ENCODE peak calls at places on chromosomes 7 and 10, in ten cellular contexts. Y is endothelial cell of umbilical vein, R is heart left ventricle, A is GM12891, O is IMR-90, S is A549, V is uterus, W is HepG2, T is right lobe of liver, Q is adrenal gland. X is an unnamed sample.

GRCh38 chr7:7228472-7228871 is 46.1 kb downstream of the C1GALT1 start:
- DNase-seq in O (peak; percentile 41), V (no peak), Y (no peak), W (no peak), R (no peak), A (no peak), S (no peak), T (no peak), Q (no peak), X (no peak)

GRCh38 chr10:48440771-48441170 is 134.3 kb downstream of the MAPK8 start:
- DNase-seq in Q (no peak), T (no peak), W (no peak), O (no peak), S (no peak), Y (no peak), V (no peak), R (no peak), A (no peak), X (no peak)

GRCh38 chr10:6578221-6579192 is 1.6 kb downstream of the PRKCQ start:
- DNase-seq in Y (no peak), W (no peak), Q (no peak), R (no peak), T (no peak), V (no peak), S (no peak), A (no peak), O (no peak), X (peak; percentile 24)

GRCh38 chr7:25720427-25720826 is 431.6 kb upstream of the NFE2L3 start:
- DNase-seq in W (no peak), O (peak; percentile 2), S (peak; percentile 17), A (peak; percentile 10), Y (peak; percentile 37), V (no peak), T (no peak), Q (no peak), R (no peak), X (no peak)

GRCh38 chr10:26890956-26891355 is 30.2 kb upstream of the ABI1 start:
- DNase-seq in O (peak; percentile 66), A (peak; percentile 16), W (peak; percentile 72), Q (peak; percentile 43), R (no peak), T (no peak), Y (peak; percentile 66), S (no peak), V (no peak), X (peak; percentile 64)

GRCh38 chr7:151431768-151432311 is 8.1 kb downstream of the CRYGN start:
- DNase-seq in O (no peak), T (no peak), Q (no peak), V (no peak), W (no peak), Y (no peak), S (no peak), R (no peak), A (no peak), X (no peak)

GRCh38 chr7:136956232-136956631 is 87.8 kb downstream of the CHRM2 start:
- DNase-seq in S (no peak), T (no peak), A (no peak), R (no peak), W (no peak), V (no peak), Y (no peak), O (peak; percentile 87), Q (no peak), X (no peak)

GRCh38 chr7:44279731-44280505 is 45.5 kb downstream of the CAMK2B start:
- DNase-seq in R (no peak), Y (no peak), A (no peak), T (peak; percentile 37), S (no peak), V (peak; percentile 5), Q (peak; percentile 2), O (no peak), W (no peak), X (no peak)

GRCh38 chr7:106681815-106682495 is 21.0 kb upstream of the CCDC71L start:
- DNase-seq in Q (no peak), S (peak; percentile 13), Y (peak; percentile 95), A (no peak), T (no peak), O (peak; percentile 70), R (no peak), V (no peak), W (no peak), X (no peak)

GRCh38 chr10:62057359-62057758 is 155.9 kb downstream of the ARID5B start:
- DNase-seq in S (no peak), W (no peak), V (no peak), R (no peak), T (no peak), O (no peak), Q (no peak), A (no peak), Y (no peak), X (peak; percentile 5)
- TF ChIP-seq POLR2A in S (no peak), W (no peak), V (peak; percentile 1), R (peak; percentile 13), T (no peak), O (no peak), Q (no peak), A (no peak), Y (no peak), X (no peak)

DNA sequence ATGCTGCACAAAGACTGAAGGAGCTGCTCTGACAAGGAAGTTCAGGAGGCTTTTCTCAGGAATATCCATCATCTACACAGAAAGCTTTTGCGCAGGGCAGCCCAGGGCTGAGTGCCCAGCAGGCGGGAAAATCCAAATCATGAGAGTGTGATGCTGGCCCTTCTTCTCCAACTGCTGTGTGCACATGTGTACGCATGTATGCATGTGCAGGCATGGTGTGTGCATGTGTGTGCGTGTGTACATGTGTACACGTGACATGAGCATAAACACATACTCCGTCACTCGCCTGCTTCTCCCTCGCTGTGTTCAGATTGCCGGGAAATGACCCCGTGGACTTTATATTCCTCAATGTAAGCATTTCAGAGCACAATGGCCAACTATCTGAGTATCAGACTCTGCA is 85.1 kb downstream of the PRPF18 start:
- DNase-seq in A (no peak), Y (no peak), S (no peak), Q (no peak), O (no peak), T (no peak), V (no peak), R (no peak), W (no peak), X (no peak)
- TF ChIP-seq POLR2A in A (no peak), Y (no peak), S (no peak), Q (no peak), O (no peak), T (no peak), V (no peak), R (no peak), W (no peak), X (no peak)

DNA sequence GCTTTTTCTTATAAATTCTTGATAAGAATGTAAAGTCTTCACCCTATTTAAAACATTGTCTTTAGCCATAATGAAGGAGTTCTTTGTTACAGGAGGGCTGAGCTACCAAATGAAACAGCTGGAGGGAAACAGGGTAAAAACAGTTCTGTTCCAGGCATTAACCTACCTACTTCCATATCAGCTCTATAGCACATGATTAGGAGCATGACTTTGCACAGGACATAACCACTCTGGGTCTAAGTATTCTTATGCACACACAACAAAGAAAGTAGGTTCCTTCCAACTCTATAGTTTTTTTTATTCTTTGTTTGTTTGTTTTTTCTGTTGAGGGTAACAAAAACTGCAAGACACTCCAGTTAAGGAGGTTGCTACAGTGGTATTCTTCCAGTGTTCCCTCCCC is 52.7 kb downstream of the SCIN start:
- DNase-seq in R (no peak), Y (no peak), Q (no peak), O (no peak), V (no peak), W (no peak), A (no peak), S (no peak), T (no peak), X (peak; percentile 20)
- TF ChIP-seq POLR2A in R (no peak), Y (no peak), Q (no peak), O (no peak), V (no peak), W (no peak), A (no peak), S (no peak), T (no peak), X (no peak)

GRCh38 chr10:99924856-99925255 is 84.9 kb downstream of the DNMBP start:
- DNase-seq in V (no peak), T (no peak), W (no peak), S (no peak), O (no peak), Q (no peak), A (no peak), R (no peak), Y (no peak), X (no peak)

GRCh38 chr10:99927719-99928280 is 81.9 kb downstream of the DNMBP start:
- DNase-seq in O (no peak), S (no peak), Y (peak; percentile 77), T (no peak), V (no peak), R (no peak), W (peak; percentile 68), A (no peak), Q (no peak), X (no peak)

GRCh38 chr10:99929360-99929759 is 80.4 kb downstream of the DNMBP start:
- DNase-seq in W (no peak), T (no peak), V (no peak), Q (no peak), Y (no peak), S (no peak), O (no peak), A (no peak), R (no peak), X (no peak)

GRCh38 chr10:99924451-99924850 is 85.3 kb downstream of the DNMBP start:
- DNase-seq in V (no peak), O (no peak), Y (no peak), R (no peak), A (no peak), S (no peak), W (no peak), T (no peak), Q (no peak), X (no peak)

DNA sequence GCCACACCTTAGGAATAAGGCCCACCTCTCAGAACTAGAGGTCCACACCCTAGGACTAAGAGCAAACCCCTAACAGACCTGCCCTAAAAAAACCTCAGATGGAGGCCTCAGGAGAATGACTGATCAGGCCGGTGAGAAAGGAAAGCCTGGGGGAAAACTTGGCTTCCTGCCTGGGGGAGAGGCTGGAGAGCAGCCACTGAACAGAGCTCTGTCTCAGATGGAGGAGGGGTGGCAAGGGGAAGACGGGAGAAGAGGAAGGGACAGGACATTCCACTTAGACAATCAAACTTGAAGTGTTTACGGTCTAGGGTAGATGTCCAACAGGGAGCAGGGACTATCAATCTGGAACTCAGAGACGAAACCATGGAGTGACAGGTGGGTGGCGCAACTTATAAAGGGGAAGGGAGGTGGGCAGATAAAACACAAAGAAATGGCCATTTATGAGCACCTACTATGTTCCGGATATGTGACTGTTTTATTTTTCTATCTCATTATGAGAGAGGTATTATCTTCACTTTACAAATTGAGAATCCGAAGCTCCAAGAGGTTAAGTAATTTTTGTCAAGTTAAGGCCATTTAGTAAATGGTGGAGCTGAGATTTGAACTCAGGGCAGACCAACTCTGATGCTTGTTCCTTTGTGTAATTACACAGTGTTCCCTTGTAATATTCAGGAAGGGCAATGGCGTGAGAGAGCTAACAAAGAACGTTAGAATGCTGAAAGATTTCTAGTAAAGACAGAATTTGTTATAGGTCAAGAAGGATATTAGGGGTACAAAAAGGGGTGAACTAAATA is 82.6 kb downstream of the DNMBP start:
- DNase-seq in Y (peak; percentile 91), V (peak; percentile 63), O (peak; percentile 66), A (no peak), Q (peak; percentile 56), W (peak; percentile 15), S (no peak), T (peak; percentile 71), R (peak; percentile 73), X (no peak)
- TF ChIP-seq POLR2A in Y (peak; percentile 78), V (no peak), O (no peak), A (no peak), Q (no peak), W (no peak), S (no peak), T (no peak), R (no peak), X (no peak)